ENCODE peak calls at places on chromosomes 11 and 22, in six cellular contexts. F is thoracic aorta; I is stimulated activated effector memory CD8-positive, alpha-beta T cell treated with anti-CD3 and anti-CD28 coated beads, Interleukin-12 subunit alpha, Interleukin-12 subunit beta, amount 100 ng/mL, for 72 hours; G is OCI-LY7; J is activated gamma-delta T cell treated with anti-CD3 and anti-CD28 coated beads, Interleukin-2, amount 50 U/mL, for 16 hours; E is activated T-helper 9 cell treated with anti-CD3 and anti-CD28 coated beads, Interleukin-2, amount 50 U/mL, for 16 hours. U is an unnamed sample.

GRCh38 chr22:38760477-38761201 is 4.8 kb upstream of the SUN2 start:
- DNase-seq in J (no peak), E (no peak), I (no peak), F (no peak), G (peak), U (peak)

GRCh38 chr11:119356349-119357031 is 10.0 kb upstream of the MFRP start:
- DNase-seq in G (peak), E (peak), F (no peak), I (peak), J (peak), U (no peak)

GRCh38 chr22:42906605-42907338 is 49.7 kb upstream of the ARFGAP3 start:
- DNase-seq in G (no peak), F (no peak), E (no peak), I (no peak), J (no peak), U (no peak)

GRCh38 chr11:33682446-33682845 is 18.2 kb downstream of the C11orf91 start:
- DNase-seq in I (no peak), G (no peak), J (no peak), F (no peak), E (no peak), U (no peak)

GRCh38 chr11:4643682-4644081 is at the start of gene OR51E1:
- DNase-seq in F (no peak), G (no peak), E (no peak), J (no peak), I (no peak), U (no peak)

GRCh38 chr11:75263944-75264349 is 23.4 kb downstream of the TPBGL start:
- DNase-seq in E (no peak), F (no peak), J (no peak), I (no peak), G (peak), U (no peak)

GRCh38 chr11:2304156-2305139 is 2.6 kb downstream of the TSPAN32 start:
- DNase-seq in I (no peak), E (no peak), F (no peak), G (no peak), J (no peak), U (no peak)

GRCh38 chr22:18091916-18092526 is 14.2 kb downstream of the PEX26 start:
- DNase-seq in G (no peak), I (no peak), E (peak), F (no peak), J (no peak), U (no peak)

GRCh38 chr11:3345736-3346135 is 33.2 kb downstream of the ZNF195 start:
- DNase-seq in E (no peak), G (no peak), J (no peak), I (no peak), F (no peak), U (no peak)

GRCh38 chr11:86818466-86819282 is 18.3 kb downstream of the PRSS23 start:
- DNase-seq in J (no peak), E (no peak), G (peak), I (no peak), F (no peak), U (no peak)

GRCh38 chr11:100863080-100863581 is 176.0 kb downstream of the ARHGAP42 start:
- DNase-seq in F (no peak), G (no peak), E (no peak), I (no peak), J (no peak), U (no peak)

GRCh38 chr11:63608353-63609345 is 5.6 kb downstream of the PLAAT3 start:
- DNase-seq in J (no peak), E (no peak), F (no peak), I (no peak), G (no peak), U (no peak)

GRCh38 chr22:48712558-48712957 is 1115.1 kb downstream of the BRD1 start:
- DNase-seq in E (no peak), J (no peak), I (no peak), F (no peak), G (no peak), U (no peak)

GRCh38 chr11:10544491-10545470 is 3.8 kb upstream of the RNF141 start:
- DNase-seq in J (no peak), F (no peak), I (no peak), E (no peak), G (peak), U (no peak)

GRCh38 chr22:22687638-22688500 is 43.5 kb downstream of the GGTLC2 start:
- DNase-seq in E (no peak), I (no peak), F (no peak), J (no peak), G (peak), U (no peak)

GRCh38 chr22:46595545-46595944 is 24.6 kb upstream of the GRAMD4 start:
- DNase-seq in F (no peak), I (no peak), J (no peak), E (no peak), G (no peak), U (no peak)

GRCh38 chr22:46022881-46023512 is 46.0 kb upstream of the WNT7B start:
- DNase-seq in J (no peak), G (no peak), F (no peak), E (no peak), I (no peak), U (no peak)

GRCh38 chr11:2427721-2428321 is 16.5 kb downstream of the TRPM5 start:
- DNase-seq in F (no peak), I (no peak), E (no peak), J (no peak), G (no peak), U (no peak)

GRCh38 chr11:33652001-33652400 is 48.6 kb downstream of the C11orf91 start:
- DNase-seq in F (no peak), G (no peak), I (no peak), J (no peak), E (no peak), U (no peak)

GRCh38 chr11:112279901-112280267 is 19.2 kb upstream of the PLET1 start:
- DNase-seq in G (peak), I (peak), F (no peak), J (peak), E (peak), U (peak)

GRCh38 chr22:42388130-42388797 is 43.9 kb downstream of the NFAM1 start:
- DNase-seq in F (no peak), G (peak), J (no peak), I (no peak), E (no peak), U (no peak)

GRCh38 chr11:44305643-44306468 is 4.1 kb downstream of the ALX4 start:
- DNase-seq in F (no peak), J (no peak), I (no peak), G (no peak), E (no peak), U (peak)

GRCh38 chr11:28241760-28242159 is 133.6 kb downstream of the METTL15 start:
- DNase-seq in G (no peak), J (no peak), I (no peak), F (no peak), E (no peak), U (no peak)

GRCh38 chr11:3944198-3944597 is 88.7 kb downstream of the STIM1 start:
- DNase-seq in F (no peak), G (no peak), E (no peak), I (no peak), J (no peak), U (no peak)

GRCh38 chr22:45344339-45344738 is 34.6 kb downstream of the FAM118A start:
- DNase-seq in E (no peak), G (no peak), I (no peak), F (no peak), J (no peak), U (no peak)

GRCh38 chr11:894575-895201 is 15.9 kb downstream of the CHID1 start:
- DNase-seq in I (no peak), F (no peak), G (no peak), J (no peak), E (no peak), U (no peak)

GRCh38 chr22:37306494-37306829 is 24.2 kb downstream of the CYTH4 start:
- DNase-seq in G (no peak), F (no peak), I (no peak), E (no peak), J (no peak), U (no peak)

GRCh38 chr11:44333271-44334218 is 23.6 kb upstream of the ALX4 start:
- DNase-seq in E (no peak), G (no peak), F (no peak), J (no peak), I (no peak), U (no peak)

GRCh38 chr22:36156515-36157419 is 3.8 kb downstream of the APOL3 start:
- DNase-seq in G (peak), I (peak), E (peak), F (peak), J (peak), U (no peak)

GRCh38 chr22:38120359-38121110 is 10.1 kb upstream of the BAIAP2L2 start:
- DNase-seq in E (no peak), G (no peak), J (no peak), F (no peak), I (no peak), U (no peak)

GRCh38 chr11:3222003-3222855 is 3.6 kb upstream of the MRGPRG start:
- DNase-seq in F (no peak), E (no peak), J (no peak), I (no peak), G (no peak), U (peak)

GRCh38 chr11:12537778-12538401 is 136.3 kb upstream of the TEAD1 start:
- DNase-seq in E (no peak), G (no peak), J (no peak), I (no peak), F (no peak), U (no peak)

GRCh38 chr11:2319791-2320481 is 18.1 kb downstream of the TSPAN32 start:
- DNase-seq in E (no peak), I (no peak), F (no peak), J (no peak), G (no peak), U (no peak)

GRCh38 chr11:11081786-11082185 is 223.9 kb upstream of the ZBED5 start:
- DNase-seq in I (no peak), G (no peak), E (no peak), J (no peak), F (no peak), U (no peak)

GRCh38 chr11:6438979-6439571 is 1.7 kb downstream of the HPX start:
- DNase-seq in J (no peak), G (peak), E (peak), F (no peak), I (no peak), U (peak)

U was measured in 8988T.